ENCODE peak calls at places on chromosome 10, in seven cellular contexts. Q, H, G, N, M, V and U are unnamed samples.

GRCh38 chr10:30854656-30855055 is 177.0 kb downstream of the ZNF438 start:
- DNase-seq in Q (no peak), H (no peak), G (no peak), N (no peak), M (no peak), V (no peak), U (no peak)

GRCh38 chr10:98096731-98097130 is 37.7 kb upstream of the R3HCC1L start:
- DNase-seq in Q (no peak), H (no peak), G (no peak), N (no peak), M (no peak), V (no peak), U (no peak)

GRCh38 chr10:132521041-132521465 is 16.5 kb upstream of the INPP5A start:
- DNase-seq in Q (no peak), H (no peak), G (no peak), N (no peak), M (no peak), V (no peak), U (peak; percentile 45)

GRCh38 chr10:129631870-129632623 is 165.0 kb downstream of the MGMT start:
- DNase-seq in Q (no peak), H (no peak), G (no peak), N (no peak), M (no peak), V (no peak), U (no peak)

GRCh38 chr10:132636358-132636757 is 98.8 kb downstream of the INPP5A start:
- DNase-seq in Q (no peak), H (no peak), G (no peak), N (peak; percentile 3), M (no peak), V (no peak), U (no peak)

GRCh38 chr10:102710604-102711003 is 3.6 kb downstream of the ARL3 start:
- DNase-seq in Q (no peak), H (no peak), G (no peak), N (no peak), M (no peak), V (peak; percentile 90), U (no peak)

GRCh38 chr10:31262672-31263071 is 56.3 kb upstream of the ZEB1 start:
- DNase-seq in Q (no peak), H (no peak), G (peak; percentile 48), N (no peak), M (no peak), V (peak; percentile 76), U (no peak)

GRCh38 chr10:97508342-97508741 is 9.6 kb downstream of the UBTD1 start:
- DNase-seq in Q (no peak), H (no peak), G (no peak), N (no peak), M (no peak), V (peak; percentile 73), U (no peak)

GRCh38 chr10:59242991-59243390 is 66.5 kb downstream of the PHYHIPL start:
- DNase-seq in Q (no peak), H (no peak), G (no peak), N (no peak), M (no peak), V (no peak), U (no peak)

GRCh38 chr10:11434323-11434722 is 177.1 kb downstream of the USP6NL start:
- DNase-seq in Q (no peak), H (no peak), G (no peak), N (no peak), M (no peak), V (no peak), U (peak; percentile 84)

GRCh38 chr10:67925449-67926005 is 41.1 kb downstream of the SIRT1 start:
- DNase-seq in Q (no peak), H (no peak), G (no peak), N (no peak), M (no peak), V (peak; percentile 75), U (no peak)

GRCh38 chr10:117960345-117960744 is 86.4 kb downstream of the RAB11FIP2 start:
- DNase-seq in Q (no peak), H (no peak), G (no peak), N (no peak), M (no peak), V (peak; percentile 53), U (no peak)

GRCh38 chr10:12710594-12711343 is 290.7 kb downstream of the CCDC3 start:
- DNase-seq in Q (peak; percentile 67), H (peak; percentile 64), G (peak; percentile 64), N (peak; percentile 52), M (peak; percentile 76), V (peak; percentile 73), U (peak; percentile 55)

GRCh38 chr10:122263971-122264370 is 7.1 kb upstream of the BTBD16 start:
- DNase-seq in Q (peak; percentile 84), H (no peak), G (no peak), N (no peak), M (no peak), V (peak; percentile 84), U (no peak)

GRCh38 chr10:124534231-124534798 is 72.7 kb downstream of the LHPP start:
- DNase-seq in Q (no peak), H (no peak), G (no peak), N (no peak), M (no peak), V (peak; percentile 18), U (peak; percentile 85)
- H3K4me3 ChIP-seq in Q (no peak overlapping the region), H (no peak overlapping the region), G (no peak overlapping the region), N (no peak overlapping the region), M (no peak overlapping the region), V (no peak overlapping the region), U (no peak overlapping the region)

GRCh38 chr10:100194711-100195110 is 8.9 kb upstream of the ERLIN1 start:
- DNase-seq in Q (no peak), H (no peak), G (no peak), N (no peak), M (no peak), V (no peak), U (no peak)
- H3K36me3 ChIP-seq in Q (no peaks in the 10 kb centered on the region), H (peaks cover 34% of the 10 kb centered on the region), G (no peaks in the 10 kb centered on the region), N (peaks cover 75% of the 10 kb centered on the region), M (peaks cover 48% of the 10 kb centered on the region), V (peaks cover 6% of the 10 kb centered on the region), U (peaks cover 5% of the 10 kb centered on the region)

GRCh38 chr10:79310911-79311573 is 36.2 kb upstream of the PPIF start:
- DNase-seq in Q (no peak), H (no peak), G (no peak), N (no peak), M (no peak), V (no peak), U (no peak)
- H3K4me3 ChIP-seq in Q (no peak overlapping the region), H (no peak overlapping the region), G (no peak overlapping the region), N (no peak overlapping the region), M (no peak overlapping the region), V (no peak overlapping the region), U (no peak overlapping the region)

GRCh38 chr10:100163704-100164621 is 21.9 kb downstream of the ERLIN1 start:
- DNase-seq in Q (no peak), H (no peak), G (no peak), N (no peak), M (no peak), V (no peak), U (no peak)
- H3K36me3 ChIP-seq in Q (peaks cover 4% of the 10 kb centered on the region), H (no peaks in the 10 kb centered on the region), G (no peaks in the 10 kb centered on the region), N (peaks cover 51% of the 10 kb centered on the region), M (peaks cover 16% of the 10 kb centered on the region), V (no peaks in the 10 kb centered on the region), U (peaks cover 1% of the 10 kb centered on the region)

GRCh38 chr10:43419997-43420368 is 11.0 kb upstream of the HNRNPF start:
- DNase-seq in Q (no peak), H (no peak), G (no peak), N (no peak), M (no peak), V (no peak), U (no peak)

GRCh38 chr10:43417950-43418768 is 9.2 kb upstream of the HNRNPF start:
- DNase-seq in Q (no peak), H (peak; percentile 33), G (no peak), N (no peak), M (no peak), V (no peak), U (no peak)

GRCh38 chr10:43411536-43411935 is 2.5 kb upstream of the HNRNPF start:
- DNase-seq in Q (no peak), H (no peak), G (no peak), N (no peak), M (no peak), V (no peak), U (no peak)

GRCh38 chr10:43420369-43421200 is 11.6 kb upstream of the HNRNPF start:
- DNase-seq in Q (peak; percentile 65), H (peak; percentile 71), G (peak; percentile 91), N (no peak), M (no peak), V (peak; percentile 83), U (peak; percentile 93)

GRCh38 chr10:43415544-43415943 is 6.6 kb upstream of the HNRNPF start:
- DNase-seq in Q (no peak), H (no peak), G (no peak), N (no peak), M (no peak), V (no peak), U (no peak)
- H3K4me3 ChIP-seq in Q (no peak overlapping the region), H (no peak overlapping the region), G (no peak overlapping the region), N (no peak overlapping the region), M (no peak overlapping the region), V (no peak overlapping the region), U (no peak overlapping the region)

DNA sequence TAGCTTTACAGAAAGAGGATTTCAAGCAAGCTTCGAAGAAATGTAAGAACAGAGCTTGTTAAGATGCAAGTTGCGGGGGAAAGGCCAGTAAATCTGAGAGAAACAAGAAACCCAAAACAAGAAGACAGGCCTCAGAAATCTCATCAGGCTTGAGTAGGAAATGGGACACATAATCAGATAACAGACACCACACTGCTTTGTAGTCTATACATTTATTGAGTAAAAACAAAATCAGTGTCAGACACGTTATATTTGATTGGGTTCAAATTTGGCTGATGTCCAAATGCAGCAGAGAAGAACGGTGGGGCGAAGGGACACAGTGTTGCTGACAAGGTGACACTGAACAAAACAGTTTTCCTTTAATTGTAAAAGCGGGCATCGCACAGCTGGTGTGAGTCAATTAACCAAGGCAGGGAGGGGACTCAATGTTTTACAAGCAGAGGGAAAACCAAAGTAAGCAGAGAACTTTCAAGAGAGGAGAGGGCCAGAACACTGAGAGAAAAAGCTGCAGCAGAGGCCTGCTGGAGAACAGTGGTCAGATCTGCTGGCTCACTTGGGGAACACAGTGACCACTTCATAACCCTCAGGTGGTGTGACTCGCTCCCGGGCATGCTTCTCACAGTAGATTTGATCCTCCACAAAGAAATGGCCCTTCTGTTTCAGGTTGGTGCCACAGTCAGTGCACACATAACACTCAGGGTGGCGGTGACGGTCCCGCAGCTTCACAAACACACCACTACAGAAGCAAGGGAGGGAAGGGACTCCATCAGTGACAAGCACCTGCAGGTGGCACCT is 43.5 kb downstream of the ACSM6 start:
- DNase-seq in Q (peak; percentile 53), H (no peak), G (no peak), N (no peak), M (no peak), V (peak; percentile 40), U (no peak)
- H3K36me3 ChIP-seq in Q (peaks cover 16% of the 10 kb centered on the region), H (no peaks in the 10 kb centered on the region), G (no peaks in the 10 kb centered on the region), N (peaks cover 72% of the 10 kb centered on the region), M (peaks cover 4% of the 10 kb centered on the region), V (peaks cover 20% of the 10 kb centered on the region), U (peaks cover 14% of the 10 kb centered on the region)

GRCh38 chr10:7708832-7709231 is 5.7 kb downstream of the ITIH2 start:
- DNase-seq in Q (no peak), H (no peak), G (no peak), N (no peak), M (no peak), V (no peak), U (no peak)
- H3K4me3 ChIP-seq in Q (no peak overlapping the region), H (no peak overlapping the region), G (no peak overlapping the region), N (no peak overlapping the region), M (no peak overlapping the region), V (no peak overlapping the region), U (no peak overlapping the region)